ENCODE peak calls at places on chromosomes 5 and 9, in ten cellular contexts. S is fibroblast of lung, G is PC-9, R is OCI-LY7, L is GM23248, N is GM12878, E is HCT116, K is H1, I is HepG2, Z is mammary epithelial cell. H is an unnamed sample. For H4K20me1, the result is how much of the 10 kb centered on the place peaks cover.

GRCh38 chr5:128199611-128200010 is 116.0 kb downstream of the SLC12A2 start:
- DNase-seq in S (no peak), I (no peak), N (no peak), E (no peak), Z (peak), G (no peak), L (no peak), K (no peak), R (no peak), H (no peak)

GRCh38 chr9:128703616-128704355 is 1.5 kb downstream of the PKN3 start:
- DNase-seq in I (no peak), Z (no peak), R (no peak), G (no peak), N (no peak), K (no peak), E (no peak), L (no peak), S (no peak), H (no peak)

GRCh38 chr9:6833518-6834192 is 75.9 kb downstream of the KDM4C start:
- DNase-seq in K (no peak), G (no peak), R (no peak), N (no peak), Z (no peak), E (no peak), I (no peak), S (peak), L (peak), H (no peak)

GRCh38 chr9:136546697-136547481 is 1.0 kb upstream of the NOTCH1 start:
- DNase-seq in Z (peak), K (peak), S (peak), R (peak), G (peak), L (peak), I (no peak), E (no peak), N (no peak), H (peak)

GRCh38 chr9:110640736-110641135 is 27.9 kb upstream of the MUSK start:
- DNase-seq in Z (no peak), K (no peak), E (no peak), R (no peak), I (no peak), N (no peak), G (no peak), L (peak), S (no peak), H (no peak)

GRCh38 chr9:134706522-134706921 is 64.9 kb downstream of the COL5A1 start:
- DNase-seq in G (no peak), N (no peak), Z (no peak), E (no peak), R (no peak), S (no peak), K (no peak), L (peak), I (no peak), H (no peak)

GRCh38 chr5:140111043-140111858 is 2.7 kb upstream of the PURA start:
- DNase-seq in I (no peak), N (no peak), Z (no peak), R (no peak), E (no peak), K (peak), G (no peak), S (no peak), L (peak), H (no peak)

GRCh38 chr5:58453326-58453725 is 6.6 kb downstream of the PLK2 start:
- DNase-seq in S (no peak), Z (no peak), I (no peak), G (no peak), E (no peak), N (no peak), L (no peak), R (no peak), K (no peak), H (no peak)

GRCh38 chr9:135885100-135885853 is 22.1 kb downstream of the CAMSAP1 start:
- DNase-seq in R (no peak), L (peak), I (no peak), E (no peak), G (no peak), S (peak), N (no peak), Z (no peak), K (no peak), H (no peak)

GRCh38 chr5:102986074-102986473 is 133.9 kb downstream of the GIN1 start:
- DNase-seq in K (no peak), E (no peak), G (no peak), R (no peak), I (no peak), L (no peak), Z (no peak), S (no peak), N (no peak), H (no peak)

GRCh38 chr5:45411971-45412612 is 284.1 kb downstream of the HCN1 start:
- DNase-seq in S (peak), R (no peak), G (no peak), L (no peak), I (no peak), K (no peak), N (no peak), Z (no peak), E (no peak), H (no peak)

GRCh38 chr5:1211701-1212100 is 10.3 kb downstream of the SLC6A19 start:
- DNase-seq in I (no peak), E (no peak), Z (no peak), L (no peak), K (no peak), R (no peak), N (no peak), G (no peak), S (no peak), H (no peak)

GRCh38 chr5:59081693-59082092 is 498.8 kb downstream of the RAB3C start:
- DNase-seq in E (no peak), I (no peak), S (no peak), L (no peak), Z (no peak), G (no peak), K (no peak), R (no peak), N (no peak), H (no peak)

GRCh38 chr5:38557309-38557710 is 864 bp upstream of the LIFR start:
- DNase-seq in Z (no peak), L (no peak), I (no peak), G (no peak), S (no peak), K (no peak), E (no peak), N (no peak), R (no peak), H (no peak)

GRCh38 chr9:83701769-83702168 is 6.0 kb downstream of the UBQLN1 start:
- DNase-seq in L (peak), S (peak), Z (peak), G (no peak), I (no peak), R (peak), K (no peak), N (no peak), E (no peak), H (no peak)

GRCh38 chr9:135524130-135524861 is 3.1 kb downstream of the LCN1 start:
- DNase-seq in S (no peak), I (no peak), K (peak), R (no peak), L (peak), G (no peak), N (no peak), Z (no peak), E (no peak), H (no peak)

GRCh38 chr5:57276353-57276752 is 102.5 kb downstream of the GPBP1 start:
- DNase-seq in I (no peak), L (no peak), N (no peak), Z (peak), S (no peak), G (no peak), K (no peak), E (no peak), R (no peak), H (no peak)

GRCh38 chr5:151158287-151158661 is 695 bp upstream of the ANXA6 start:
- DNase-seq in I (peak), K (peak), E (peak), L (no peak), G (no peak), N (no peak), R (no peak), S (no peak), Z (no peak), H (no peak)

DNA sequence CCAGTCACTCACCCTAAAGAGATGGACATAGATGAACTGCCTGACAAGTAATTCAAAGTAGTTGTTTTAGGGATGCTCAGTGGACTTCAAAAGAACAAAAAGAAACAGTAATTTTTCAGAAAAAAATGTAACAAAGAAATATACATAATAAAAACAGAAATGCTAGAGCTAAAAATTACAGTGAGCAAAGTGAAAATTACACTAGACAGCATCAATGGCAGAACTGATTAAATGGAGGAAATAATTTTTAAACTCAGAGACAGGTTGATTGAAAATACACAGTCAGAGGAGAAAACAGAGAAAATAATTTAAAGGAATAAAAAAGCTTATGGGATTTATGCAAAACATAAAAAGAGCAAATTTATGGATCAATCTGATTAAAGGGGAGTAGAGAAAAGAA is 1968.4 kb downstream of the EFNA5 start:
- DNase-seq in S (no peak), R (no peak), I (no peak), N (no peak), E (no peak), K (no peak), L (no peak), G (no peak), Z (no peak), H (no peak)
- H3K4me2 ChIP-seq in S (no peak), R (no peak), I (no peak), N (no peak), E (no peak), K (no peak), L (no peak), G (no peak), Z (no peak), H (no peak)

DNA sequence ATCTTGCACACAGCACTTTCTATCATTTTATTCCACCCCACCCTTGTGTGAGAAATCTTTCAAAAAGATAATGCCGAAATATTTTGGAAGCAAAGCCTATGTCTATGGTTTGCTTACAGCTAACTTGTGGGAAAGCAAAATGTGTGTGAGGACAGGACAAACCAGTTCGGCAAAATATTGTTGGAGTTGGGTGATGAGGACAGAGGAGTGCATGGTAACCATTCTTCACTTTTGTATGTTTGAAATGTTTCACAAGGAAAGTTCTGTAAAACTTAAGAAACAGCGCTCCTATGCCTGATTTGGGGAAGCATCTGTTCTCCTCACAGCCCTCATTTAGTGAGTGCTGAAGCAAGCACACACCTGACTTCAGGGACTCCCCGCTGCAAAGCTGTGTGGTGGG is 62.0 kb upstream of the RNF130 start:
- DNase-seq in I (no peak), L (no peak), G (no peak), R (no peak), E (no peak), S (no peak), Z (no peak), N (no peak), K (no peak), H (no peak)
- H4K20me1 ChIP-seq in I (under half), L (under half), G (under half), R (under half), E (under half), S (under half), Z (under half), N (under half), K (under half), H (under half)

GRCh38 chr5:147902606-147903115 is 3.7 kb downstream of the C5orf46 start:
- DNase-seq in R (no peak), K (no peak), S (no peak), I (no peak), E (no peak), G (no peak), Z (no peak), N (no peak), L (no peak), H (no peak)

GRCh38 chr5:147901555-147901954 is 4.8 kb downstream of the C5orf46 start:
- DNase-seq in I (no peak), K (no peak), E (no peak), L (peak), Z (no peak), N (no peak), G (no peak), R (no peak), S (no peak), H (no peak)

GRCh38 chr5:147911427-147911826 is 5.1 kb upstream of the C5orf46 start:
- DNase-seq in K (no peak), S (no peak), N (no peak), E (no peak), L (no peak), R (no peak), I (no peak), G (no peak), Z (no peak), H (no peak)

GRCh38 chr5:147904110-147904509 is 2.2 kb downstream of the C5orf46 start:
- DNase-seq in G (no peak), R (no peak), N (no peak), I (no peak), K (no peak), E (no peak), S (no peak), L (no peak), Z (peak), H (no peak)

DNA sequence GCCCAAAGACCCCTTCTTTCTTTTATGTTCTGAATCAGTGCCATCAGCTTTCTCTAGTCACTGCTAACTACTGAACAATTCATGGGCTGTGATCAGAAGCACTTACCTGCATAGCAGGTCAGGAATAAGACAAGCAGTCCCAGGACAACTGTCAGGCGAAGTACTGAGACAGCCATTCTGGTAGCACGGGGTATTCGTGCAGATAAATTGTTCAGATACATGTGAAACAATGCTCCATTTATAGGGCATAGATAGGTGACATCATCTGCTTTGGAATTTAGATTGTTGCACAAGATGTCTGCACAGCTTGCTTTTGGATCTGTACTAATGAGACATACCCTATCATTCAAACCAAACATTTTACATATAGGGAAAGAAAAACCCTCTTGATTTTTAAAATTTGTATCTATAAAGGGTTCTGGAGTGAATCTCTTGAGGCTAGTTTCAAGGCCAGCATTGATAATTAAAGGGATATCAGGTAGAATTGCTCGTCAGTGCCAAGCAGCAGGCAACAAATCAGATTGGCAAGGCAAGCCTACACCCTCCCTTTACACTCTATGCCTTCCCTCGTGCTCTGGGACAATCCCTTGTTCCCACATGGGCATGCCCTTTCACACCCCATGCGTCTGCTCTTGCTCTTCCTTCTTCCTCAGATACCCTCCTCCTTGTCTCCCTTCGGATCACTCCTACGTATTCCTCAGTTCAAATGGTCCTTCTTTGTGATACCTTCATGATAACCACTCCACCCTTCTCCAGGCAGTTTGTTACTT is at the start of gene C5orf46:
- DNase-seq in K (no peak), L (peak), I (peak), Z (peak), N (no peak), G (no peak), S (peak), R (no peak), E (no peak), H (no peak)
- H3K4me2 ChIP-seq in K (no peak), L (no peak), I (no peak), Z (peak), N (no peak), G (peak), S (no peak), R (no peak), E (no peak), H (no peak)

GRCh38 chr5:73705364-73705763 is 79.4 kb downstream of the ARHGEF28 start:
- DNase-seq in E (no peak), N (no peak), R (no peak), S (no peak), K (no peak), Z (no peak), I (no peak), G (no peak), L (no peak), H (no peak)

GRCh38 chr5:73701566-73701965 is 75.6 kb downstream of the ARHGEF28 start:
- DNase-seq in E (no peak), R (no peak), Z (peak), N (no peak), S (no peak), L (peak), K (no peak), G (peak), I (no peak), H (no peak)

GRCh38 chr5:73702951-73703350 is 77.0 kb downstream of the ARHGEF28 start:
- DNase-seq in Z (no peak), L (no peak), N (no peak), E (no peak), G (no peak), K (no peak), R (no peak), I (no peak), S (no peak), H (no peak)

GRCh38 chr5:73706963-73707362 is 81.0 kb downstream of the ARHGEF28 start:
- DNase-seq in R (no peak), Z (no peak), L (no peak), S (no peak), N (no peak), G (no peak), K (no peak), I (no peak), E (no peak), H (no peak)

DNA sequence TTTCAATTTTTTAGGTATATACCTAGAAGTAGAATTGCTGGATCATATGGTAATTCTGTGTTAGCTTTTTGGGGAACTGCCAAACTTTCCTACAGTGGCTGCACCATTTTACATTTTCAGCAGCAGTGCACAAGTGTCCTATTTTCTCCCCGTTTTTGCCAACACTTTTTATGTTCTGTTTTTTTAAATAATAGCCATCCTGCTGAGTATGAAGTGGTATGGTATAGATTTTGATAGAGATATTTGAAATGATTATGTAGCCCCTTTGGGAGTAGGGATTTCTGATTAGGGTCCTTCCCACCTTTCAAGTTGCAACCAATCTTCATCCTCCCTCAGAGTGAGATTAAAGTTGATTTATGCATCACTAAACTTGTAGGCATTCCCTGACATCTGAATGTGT is 76.5 kb downstream of the ARHGEF28 start:
- DNase-seq in L (no peak), G (no peak), R (no peak), Z (no peak), S (no peak), K (no peak), I (no peak), N (no peak), E (no peak), H (no peak)
- H4K20me1 ChIP-seq in L (under half), G (under half), R (under half), Z (under half), S (under half), K (under half), I (under half), N (under half), E (under half), H (under half)

GRCh38 chr9:97854696-97855485 is 1.9 kb downstream of the FOXE1 start:
- DNase-seq in K (peak), Z (no peak), I (no peak), G (no peak), N (no peak), S (no peak), R (no peak), E (no peak), L (no peak), H (no peak)
- H3K4me2 ChIP-seq in K (peak), Z (no peak), I (no peak), G (no peak), N (peak), S (no peak), R (no peak), E (no peak), L (no peak), H (no peak)

GRCh38 chr5:55866934-55867333 is 15.8 kb downstream of the IL31RA start:
- DNase-seq in S (no peak), N (no peak), I (no peak), G (no peak), Z (no peak), E (no peak), L (no peak), R (no peak), K (no peak), H (no peak)
- H4K20me1 ChIP-seq in S (under half), N (under half), I (under half), G (under half), Z (under half), E (under half), L (under half), R (under half), K (under half), H (under half)

GRCh38 chr5:173474881-173475287 is 141.6 kb downstream of the BOD1 start:
- DNase-seq in E (no peak), S (peak), L (peak), G (no peak), K (no peak), Z (no peak), N (no peak), R (no peak), I (no peak), H (no peak)
- H3K4me2 ChIP-seq in E (no peak), S (no peak), L (peak), G (no peak), K (no peak), Z (no peak), N (no peak), R (no peak), I (no peak), H (no peak)

GRCh38 chr5:10599113-10599512 is 35.2 kb downstream of the ANKRD33B start:
- DNase-seq in S (no peak), L (no peak), E (no peak), K (no peak), Z (no peak), R (no peak), I (no peak), N (no peak), G (no peak), H (no peak)
- H4K20me1 ChIP-seq in S (under half), L (under half), E (under half), K (under half), Z (under half), R (under half), I (under half), N (under half), G (under half), H (under half)

GRCh38 chr5:76329346-76329745 is 73.7 kb upstream of the IQGAP2 start:
- DNase-seq in Z (no peak), N (no peak), I (no peak), L (no peak), K (no peak), G (no peak), R (no peak), S (no peak), E (no peak), H (no peak)

GRCh38 chr5:76326559-76327351 is 76.3 kb upstream of the IQGAP2 start:
- DNase-seq in N (no peak), R (no peak), G (no peak), E (no peak), K (peak), I (no peak), L (no peak), S (no peak), Z (no peak), H (no peak)

GRCh38 chr5:76331139-76331538 is 71.9 kb upstream of the IQGAP2 start:
- DNase-seq in N (no peak), L (no peak), G (no peak), I (no peak), E (no peak), S (no peak), K (no peak), Z (no peak), R (peak), H (peak)

GRCh38 chr5:76325326-76325725 is 77.8 kb upstream of the IQGAP2 start:
- DNase-seq in R (no peak), L (no peak), Z (no peak), K (no peak), I (no peak), E (no peak), S (no peak), N (no peak), G (no peak), H (no peak)

DNA sequence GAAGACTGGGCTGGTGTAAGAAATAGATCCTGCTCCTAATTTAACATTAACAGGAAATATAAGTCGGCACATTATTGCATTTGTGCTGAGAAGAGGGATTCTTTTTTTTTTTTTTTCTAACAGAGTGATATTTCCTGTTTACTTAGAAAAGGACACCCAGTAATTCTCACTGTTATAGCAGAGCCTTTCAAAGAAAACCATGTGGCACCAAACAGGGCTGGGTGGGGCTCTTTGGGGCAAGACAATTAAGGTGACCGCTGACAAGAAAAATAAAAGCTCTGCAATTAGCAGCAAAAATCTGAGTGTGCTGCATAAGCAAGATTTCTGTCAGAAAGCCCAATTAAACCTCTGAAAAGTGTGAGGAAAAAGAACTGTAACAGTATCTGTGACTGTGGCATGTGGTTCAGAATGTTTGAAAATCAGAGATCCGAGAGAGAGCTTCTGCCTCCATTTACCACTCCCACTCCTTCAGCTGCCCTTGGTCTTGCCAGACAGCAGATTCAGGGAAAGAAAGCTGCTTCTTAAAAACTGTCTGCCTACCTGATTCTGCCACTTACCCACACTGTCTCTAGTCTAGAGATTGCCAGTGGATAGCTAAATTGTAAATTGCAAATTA is 77.1 kb upstream of the IQGAP2 start:
- DNase-seq in N (no peak), K (no peak), E (no peak), R (peak), L (no peak), I (no peak), Z (no peak), S (no peak), G (no peak), H (peak)
- H3K4me2 ChIP-seq in N (no peak), K (peak), E (no peak), R (peak), L (no peak), I (peak), Z (no peak), S (no peak), G (no peak), H (peak)

H was measured in MM.1S.